ENCODE peak calls at places on chromosomes 7 and 10, in nine cellular contexts. I, W, L, N, K, Y, V, A and T are unnamed samples.

GRCh38 chr7:102196028-102196427 is 90.6 kb upstream of the SH2B2 start:
- DNase-seq in A (no peak), L (no peak), V (no peak), K (no peak), Y (no peak), N (no peak), I (no peak), W (no peak), T (no peak)

GRCh38 chr7:78370931-78371330 is 572.4 kb downstream of the PHTF2 start:
- DNase-seq in W (no peak), A (no peak), Y (no peak), V (no peak), K (no peak), N (no peak), I (no peak), L (no peak), T (no peak)

GRCh38 chr10:43209064-43209455 is 57.8 kb downstream of the RASGEF1A start:
- DNase-seq in W (no peak), Y (no peak), I (no peak), K (no peak), V (no peak), A (no peak), N (no peak), L (no peak), T (peak; percentile 50)

GRCh38 chr7:139914306-139914747 is 85.3 kb downstream of the TBXAS1 start:
- DNase-seq in N (peak; percentile 27), I (no peak), V (no peak), L (no peak), Y (no peak), K (no peak), A (peak; percentile 8), W (peak; percentile 7), T (no peak)

GRCh38 chr10:43808136-43808535 is 159.5 kb upstream of the ZNF32 start:
- DNase-seq in L (no peak), N (peak; percentile 16), A (no peak), V (no peak), I (no peak), W (peak; percentile 7), K (no peak), Y (no peak), T (no peak)

GRCh38 chr10:104925232-104925851 is 284.3 kb downstream of the SORCS3 start:
- DNase-seq in Y (no peak), N (no peak), I (peak; percentile 16), V (peak; percentile 56), L (no peak), K (peak; percentile 42), W (peak; percentile 5), A (peak; percentile 41), T (no peak)

GRCh38 chr7:148535227-148535626 is 55.3 kb upstream of the C7orf33 start:
- DNase-seq in I (no peak), A (no peak), N (no peak), L (no peak), V (no peak), Y (no peak), K (no peak), W (no peak), T (no peak)

GRCh38 chr7:44189286-44189992 is at the start of gene GCK:
- DNase-seq in K (no peak), W (no peak), L (no peak), A (no peak), I (no peak), V (no peak), N (no peak), Y (no peak), T (no peak)

GRCh38 chr7:31192996-31193395 is 140.9 kb downstream of the ADCYAP1R1 start:
- DNase-seq in W (peak; percentile 25), A (peak; percentile 38), K (peak; percentile 73), L (no peak), N (no peak), I (peak; percentile 53), V (peak; percentile 75), Y (peak; percentile 41), T (no peak)

GRCh38 chr7:50534690-50535290 is 30.4 kb downstream of the DDC start:
- DNase-seq in L (no peak), K (no peak), V (no peak), I (no peak), N (peak; percentile 99), Y (no peak), W (peak; percentile 96), A (peak; percentile 100), T (no peak)
- TF ChIP-seq CTCF in L (no peak), K (no peak), V (no peak), I (no peak), N (peak; percentile 68), Y (no peak), W (no peak), A (peak; percentile 13), T (no peak)

DNA sequence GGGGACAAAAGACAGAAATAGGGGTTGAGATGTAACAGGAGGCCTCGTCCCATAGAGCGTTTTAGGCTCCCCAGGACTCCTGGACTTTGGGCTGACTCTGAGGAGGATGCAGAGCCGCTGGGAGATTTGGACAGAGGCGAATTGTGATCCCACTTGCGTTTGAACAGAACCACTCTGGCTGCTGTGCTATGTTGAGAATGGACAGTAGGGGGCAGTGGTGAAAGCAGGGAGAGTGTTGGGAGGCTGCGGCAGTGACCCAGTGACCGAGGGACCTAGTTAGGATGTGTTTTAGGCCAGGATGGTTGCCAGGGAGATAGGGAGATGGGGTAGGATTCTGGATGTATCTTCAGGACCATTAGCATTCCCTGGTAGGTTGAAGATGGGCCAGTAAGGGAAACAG is 271.6 kb downstream of the CCDC3 start:
- DNase-seq in I (no peak), W (no peak), K (no peak), N (no peak), A (no peak), L (no peak), Y (no peak), V (peak; percentile 22), T (no peak)
- TF ChIP-seq CTCF in I (peak; percentile 27), W (no peak), K (no peak), N (peak; percentile 61), A (peak; percentile 31), L (peak; percentile 11), Y (no peak), V (peak; percentile 44), T (no peak)

GRCh38 chr10:81479316-81479715 is 395.7 kb upstream of the NRG3 start:
- DNase-seq in K (no peak), L (no peak), I (no peak), Y (no peak), V (no peak), A (no peak), W (no peak), N (no peak), T (no peak)
- TF ChIP-seq CTCF in K (no peak), L (no peak), I (no peak), Y (no peak), V (peak; percentile 31), A (no peak), W (no peak), N (no peak), T (no peak)

GRCh38 chr10:1089017-1089689 is 33.0 kb downstream of the WDR37 start:
- DNase-seq in V (no peak), Y (no peak), W (no peak), N (no peak), K (no peak), L (peak; percentile 38), A (no peak), I (no peak), T (no peak)
- TF ChIP-seq CTCF in V (no peak), Y (no peak), W (no peak), N (no peak), K (no peak), L (no peak), A (no peak), I (no peak), T (no peak)

GRCh38 chr7:1571261-1571650 is 1.4 kb upstream of the PSMG3 start:
- DNase-seq in A (peak; percentile 84), N (no peak), Y (no peak), W (no peak), V (no peak), L (no peak), K (no peak), I (no peak), T (no peak)

GRCh38 chr7:1569833-1570632 is at the start of gene PSMG3:
- DNase-seq in A (peak; percentile 63), Y (peak; percentile 78), W (peak; percentile 92), L (peak; percentile 90), N (peak; percentile 86), K (peak; percentile 94), I (peak; percentile 92), V (peak; percentile 79), T (peak; percentile 93)

GRCh38 chr7:1569016-1569415 is 816 bp downstream of the PSMG3 start:
- DNase-seq in W (no peak), N (no peak), Y (no peak), A (no peak), I (no peak), L (no peak), V (no peak), K (no peak), T (no peak)

GRCh38 chr7:1567893-1568292 is 1.9 kb downstream of the PSMG3 start:
- DNase-seq in L (no peak), A (peak; percentile 30), K (peak; percentile 63), V (no peak), I (no peak), W (no peak), Y (no peak), N (no peak), T (no peak)

GRCh38 chr7:1569440-1569832 is 396 bp downstream of the PSMG3 start:
- DNase-seq in N (no peak), L (no peak), K (no peak), W (no peak), I (no peak), Y (no peak), A (no peak), V (no peak), T (no peak)
- TF ChIP-seq CTCF in N (no peak), L (no peak), K (no peak), W (no peak), I (no peak), Y (no peak), A (no peak), V (no peak), T (no peak)

GRCh38 chr7:66198956-66199355 is 6.2 kb upstream of the TPST1 start:
- DNase-seq in W (no peak), I (no peak), N (no peak), L (no peak), K (no peak), V (no peak), Y (no peak), A (no peak), T (no peak)
- TF ChIP-seq CTCF in W (no peak), I (no peak), N (no peak), L (no peak), K (no peak), V (no peak), Y (no peak), A (no peak), T (no peak)

GRCh38 chr7:90262438-90262837 is 17.5 kb downstream of the CFAP69 start:
- DNase-seq in I (no peak), W (no peak), K (no peak), N (peak; percentile 50), V (no peak), A (peak; percentile 49), L (no peak), Y (no peak), T (no peak)
- TF ChIP-seq CTCF in I (peak; percentile 60), W (peak; percentile 26), K (peak; percentile 19), N (peak; percentile 81), V (peak; percentile 71), A (peak; percentile 17), L (peak; percentile 19), Y (peak; percentile 54), T (peak; percentile 22)